ENCODE peak calls at places on chromosome 22, in six cellular contexts. Y is GM12878, I is HepG2, Q is K562, U is H1, G is GM23338. N is an unnamed sample.

GRCh38 chr22:18925368-18926064 is 10.6 kb downstream of the PRODH start:
- DNase-seq in Y (no peak), I (no peak), Q (no peak), U (no peak), G (no peak), N (no peak)

GRCh38 chr22:32218470-32218869 is 13.6 kb upstream of the RFPL2 start:
- DNase-seq in Y (no peak), I (no peak), Q (no peak), U (no peak), G (no peak), N (no peak)

GRCh38 chr22:37529652-37530345 is 10.6 kb upstream of the CARD10 start:
- DNase-seq in Y (peak), I (no peak), Q (no peak), U (no peak), G (no peak), N (no peak)

GRCh38 chr22:27719535-27720227 is 81.9 kb downstream of the MN1 start:
- DNase-seq in Y (no peak), I (peak), Q (peak), U (no peak), G (peak), N (no peak)

GRCh38 chr22:30681840-30682239 is 12.8 kb upstream of the OSBP2 start:
- DNase-seq in Y (no peak), I (no peak), Q (no peak), U (no peak), G (no peak), N (no peak)

GRCh38 chr22:45818130-45819085 is 146.8 kb downstream of the ATXN10 start:
- DNase-seq in Y (no peak), I (peak), Q (no peak), U (no peak), G (peak), N (no peak)

GRCh38 chr22:16936625-16937024 is 71.4 kb downstream of the GAB4 start:
- DNase-seq in Y (no peak), I (no peak), Q (no peak), U (no peak), G (no peak), N (no peak)

GRCh38 chr22:45170001-45170466 is 6.3 kb downstream of the NUP50 start:
- DNase-seq in Y (no peak), I (no peak), Q (peak), U (no peak), G (no peak), N (no peak)

GRCh38 chr22:44357962-44358553 is 45.3 kb upstream of the SHISAL1 start:
- DNase-seq in Y (no peak), I (no peak), Q (no peak), U (no peak), G (no peak), N (peak)

GRCh38 chr22:18056802-18057474 is 20.9 kb upstream of the PEX26 start:
- DNase-seq in Y (peak), I (no peak), Q (no peak), U (no peak), G (no peak), N (no peak)

GRCh38 chr22:26713823-26714449 is 56.5 kb downstream of the MIAT start:
- DNase-seq in Y (no peak), I (peak), Q (no peak), U (no peak), G (no peak), N (no peak)

GRCh38 chr22:38026130-38027111 is 30.8 kb upstream of the PICK1 start:
- DNase-seq in Y (no peak), I (no peak), Q (no peak), U (no peak), G (no peak), N (no peak)

GRCh38 chr22:17057959-17058814 is 26.6 kb upstream of the IL17RA start:
- DNase-seq in Y (no peak), I (peak), Q (peak), U (peak), G (peak), N (peak)

GRCh38 chr22:19984201-19984753 is 32.3 kb downstream of the ARVCF start:
- DNase-seq in Y (no peak), I (no peak), Q (peak), U (no peak), G (no peak), N (no peak)

GRCh38 chr22:31734512-31734911 is 15.4 kb downstream of the PRR14L start:
- DNase-seq in Y (no peak), I (peak), Q (no peak), U (no peak), G (no peak), N (no peak)

GRCh38 chr22:19419464-19420178 is 11.9 kb downstream of the HIRA start:
- DNase-seq in Y (peak), I (no peak), Q (peak), U (no peak), G (no peak), N (no peak)

GRCh38 chr22:48335442-48336139 is 1492.1 kb downstream of the BRD1 start:
- DNase-seq in Y (no peak), I (no peak), Q (no peak), U (no peak), G (no peak), N (no peak)
- TF ChIP-seq CREB1 in Y (no peak), I (no peak), Q (no peak), U (no peak), G (no peak), N (no peak)

DNA sequence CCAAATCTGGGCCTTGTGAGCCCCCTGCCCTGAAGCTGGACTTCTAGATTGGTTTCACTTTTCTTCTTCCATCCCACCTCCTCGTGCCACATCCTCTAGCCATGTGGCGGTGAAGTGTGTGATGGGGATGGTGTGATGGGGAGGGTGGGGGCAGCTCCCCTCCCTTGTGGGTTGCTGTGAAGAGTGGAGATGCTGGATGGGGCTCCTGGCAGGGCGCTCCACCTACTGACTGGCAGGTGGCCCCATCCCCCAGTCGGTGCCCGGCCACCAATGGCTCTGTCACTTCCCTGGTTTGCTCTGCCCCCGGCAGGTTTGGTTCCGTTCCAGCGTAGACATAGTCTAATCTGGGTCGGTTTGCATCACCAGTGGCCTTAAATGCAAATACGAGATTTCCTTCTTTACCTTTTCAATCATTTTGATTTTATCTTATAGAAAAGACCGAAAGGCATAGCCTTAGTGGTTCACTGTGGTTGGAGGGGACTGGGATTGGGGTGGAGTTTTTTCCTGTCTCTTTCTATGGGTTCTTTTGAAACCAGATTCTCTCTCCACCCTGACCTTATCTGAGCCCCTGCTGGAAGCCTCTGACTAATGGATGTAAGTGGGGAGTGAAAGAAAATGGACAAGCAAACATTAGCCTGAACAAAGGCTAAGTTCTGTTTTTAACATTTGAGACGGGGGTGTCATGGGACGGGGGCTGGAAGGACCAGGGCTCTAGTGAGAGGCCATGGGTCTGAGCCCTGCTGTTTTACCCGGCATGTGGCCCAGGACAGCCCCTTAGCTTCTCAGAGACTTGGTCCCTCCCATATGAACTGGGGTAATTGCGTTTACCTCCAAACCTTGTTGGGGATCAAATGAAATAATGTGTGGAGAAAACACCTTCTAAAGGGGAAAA is 149.3 kb downstream of the CACNA1I start:
- DNase-seq in Y (no peak), I (no peak), Q (peak), U (no peak), G (no peak), N (no peak)
- TF ChIP-seq CREB1 in Y (no peak), I (no peak), Q (no peak), U (no peak), G (no peak), N (no peak)

GRCh38 chr22:50684501-50684900 is 11.9 kb downstream of the SHANK3 start:
- DNase-seq in Y (no peak), I (no peak), Q (no peak), U (no peak), G (no peak), N (no peak)
- TF ChIP-seq CREB1 in Y (no peak), I (no peak), Q (no peak), U (no peak), G (no peak), N (no peak)

DNA sequence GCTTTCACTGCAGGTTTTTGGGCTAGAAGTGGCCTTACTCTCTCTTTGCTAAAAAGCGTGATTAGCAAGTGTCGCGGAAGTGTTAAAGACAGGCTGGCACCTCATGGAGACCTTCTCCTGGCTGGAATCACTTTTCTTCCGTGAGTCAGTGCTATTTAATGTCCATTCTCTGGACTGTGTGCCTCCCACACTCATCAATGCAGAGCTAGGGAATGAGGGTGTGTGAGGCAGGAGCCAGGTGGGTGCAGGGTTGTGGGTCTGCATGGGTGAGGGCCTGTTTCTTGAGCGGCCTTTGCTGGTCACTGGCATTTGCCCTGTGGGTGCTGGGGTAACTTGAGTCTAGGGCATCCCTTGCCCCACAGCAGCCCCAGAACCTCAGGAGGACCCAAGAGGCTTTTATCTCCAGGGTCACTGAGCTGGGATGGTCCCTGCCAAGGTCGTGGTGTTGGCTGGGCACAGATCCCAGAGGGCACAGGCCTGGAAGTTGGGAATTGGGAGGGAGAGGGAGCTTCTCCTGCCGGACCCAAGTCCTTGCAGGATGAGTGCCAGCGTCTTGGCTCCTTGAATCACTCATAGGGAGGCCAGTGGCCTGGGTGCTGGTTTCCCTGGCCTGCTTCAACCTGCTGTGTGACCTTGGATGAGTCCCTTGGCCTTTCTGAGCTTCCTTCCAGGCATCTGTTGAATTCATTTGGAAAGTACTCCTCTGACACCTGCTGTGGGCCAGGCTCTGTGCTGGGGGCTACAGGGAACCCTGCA is 30.0 kb downstream of the KIAA1671 start:
- DNase-seq in Y (no peak), I (no peak), Q (no peak), U (no peak), G (no peak), N (no peak)
- TF ChIP-seq CREB1 in Y (no peak), I (no peak), Q (no peak), U (no peak), G (no peak), N (no peak)

DNA sequence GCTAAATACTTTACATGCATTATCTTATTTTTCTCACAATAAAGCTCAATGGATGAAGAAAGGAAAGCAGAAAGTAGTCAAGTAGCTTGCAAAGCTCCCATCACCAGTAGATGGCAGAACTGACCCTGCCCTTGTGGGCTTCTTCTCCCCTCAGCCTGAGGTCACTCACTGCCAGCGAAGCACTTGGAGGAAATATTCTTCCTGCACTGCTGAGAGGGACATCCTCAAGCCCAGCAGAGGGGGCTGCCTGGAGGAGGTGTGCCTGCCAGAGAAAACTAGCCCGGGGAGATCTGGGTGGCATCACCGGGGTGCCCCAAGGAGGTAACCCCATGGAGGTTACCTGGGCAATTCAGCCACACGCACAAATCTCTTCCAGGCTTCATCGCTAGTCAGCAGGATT is 6.6 kb downstream of the APOL4 start:
- DNase-seq in Y (no peak), I (peak), Q (peak), U (peak), G (peak), N (peak)
- TF ChIP-seq CREB1 in Y (no peak), I (no peak), Q (no peak), U (no peak), G (no peak), N (no peak)

GRCh38 chr22:23233084-23233501 is 52.8 kb downstream of the BCR start:
- DNase-seq in Y (no peak), I (no peak), Q (peak), U (no peak), G (peak), N (no peak)

GRCh38 chr22:23232094-23232905 is 52.0 kb downstream of the BCR start:
- DNase-seq in Y (no peak), I (no peak), Q (peak), U (no peak), G (no peak), N (no peak)

GRCh38 chr22:23230348-23231068 is 50.2 kb downstream of the BCR start:
- DNase-seq in Y (no peak), I (no peak), Q (peak), U (peak), G (peak), N (peak)

GRCh38 chr22:23229646-23230045 is 49.3 kb downstream of the BCR start:
- DNase-seq in Y (no peak), I (no peak), Q (peak), U (no peak), G (no peak), N (no peak)

GRCh38 chr22:23231471-23232093 is 51.3 kb downstream of the BCR start:
- DNase-seq in Y (no peak), I (no peak), Q (peak), U (no peak), G (no peak), N (no peak)
- TF ChIP-seq CREB1 in Y (no peak), I (no peak), Q (no peak), U (no peak), G (no peak), N (no peak)

GRCh38 chr22:29269230-29269604 is 1.1 kb downstream of the EWSR1 start:
- DNase-seq in Y (no peak), I (no peak), Q (no peak), U (no peak), G (peak), N (no peak)
- TF ChIP-seq CREB1 in Y (no peak), I (no peak), Q (no peak), U (no peak), G (no peak), N (no peak)

N was measured in WTC11.